ENCODE peak calls at places on chromosomes 13 and 19, in seven cellular contexts. D is tibial nerve, I is sigmoid colon, L is transverse colon, K is upper lobe of left lung, P is A549, R is stomach. W is an unnamed sample.

GRCh38 chr19:536881-537404 is 5.4 kb downstream of the CDC34 start:
- DNase-seq in I (no peak), K (peak), L (no peak), D (no peak), P (no peak), R (no peak), W (no peak)

GRCh38 chr13:37306778-37307544 is 201.5 kb upstream of the CSNK1A1L start:
- DNase-seq in D (no peak), P (no peak), L (no peak), R (no peak), K (no peak), I (no peak), W (no peak)

GRCh38 chr19:14517840-14518505 is at the start of gene DNAJB1:
- DNase-seq in K (peak), D (peak), P (peak), L (peak), I (peak), R (peak), W (peak)

GRCh38 chr13:101841687-101842086 is 389.2 kb downstream of the ITGBL1 start:
- DNase-seq in I (no peak), L (no peak), R (no peak), D (no peak), K (no peak), P (no peak), W (no peak)

GRCh38 chr13:111657013-111657412 is 336.6 kb downstream of the TEX29 start:
- DNase-seq in L (no peak), I (no peak), D (no peak), K (no peak), P (no peak), R (no peak), W (no peak)

GRCh38 chr19:8373867-8374813 is 10.2 kb downstream of the ANGPTL4 start:
- DNase-seq in L (peak), I (peak), R (peak), K (no peak), D (peak), P (peak), W (no peak)

GRCh38 chr13:42808572-42808971 is 27.2 kb downstream of the FAM216B start:
- DNase-seq in I (no peak), L (no peak), R (no peak), P (no peak), K (no peak), D (no peak), W (no peak)

GRCh38 chr19:17202249-17202648 is 12.9 kb upstream of the USE1 start:
- DNase-seq in D (no peak), P (peak), I (no peak), K (no peak), L (no peak), R (no peak), W (no peak)

GRCh38 chr13:35850569-35850968 is 280.6 kb downstream of the DCLK1 start:
- DNase-seq in L (no peak), R (no peak), D (no peak), K (no peak), I (no peak), P (no peak), W (no peak)

GRCh38 chr13:24149306-24150032 is 11.1 kb upstream of the SPATA13 start:
- DNase-seq in L (no peak), I (no peak), K (no peak), R (no peak), D (no peak), P (no peak), W (no peak)

GRCh38 chr13:100399455-100399854 is 189.1 kb downstream of the GGACT start:
- DNase-seq in K (no peak), R (no peak), P (no peak), I (no peak), L (no peak), D (no peak), W (no peak)

GRCh38 chr19:38569368-38569983 is 48.3 kb downstream of the MAP4K1 start:
- DNase-seq in I (no peak), L (no peak), D (no peak), K (no peak), R (no peak), P (peak), W (no peak)

GRCh38 chr13:75481176-75482069 is 546 bp downstream of the TBC1D4 start:
- DNase-seq in L (peak), P (peak), K (peak), I (peak), R (peak), D (peak), W (peak)

GRCh38 chr19:50702870-50703829 is 16.5 kb downstream of the SHANK1 start:
- DNase-seq in L (no peak), R (no peak), I (no peak), K (peak), D (no peak), P (no peak), W (no peak)

GRCh38 chr19:2478756-2479555 is 3.0 kb downstream of the GADD45B start:
- DNase-seq in P (peak), I (peak), L (peak), R (peak), K (peak), D (peak), W (peak)

DNA sequence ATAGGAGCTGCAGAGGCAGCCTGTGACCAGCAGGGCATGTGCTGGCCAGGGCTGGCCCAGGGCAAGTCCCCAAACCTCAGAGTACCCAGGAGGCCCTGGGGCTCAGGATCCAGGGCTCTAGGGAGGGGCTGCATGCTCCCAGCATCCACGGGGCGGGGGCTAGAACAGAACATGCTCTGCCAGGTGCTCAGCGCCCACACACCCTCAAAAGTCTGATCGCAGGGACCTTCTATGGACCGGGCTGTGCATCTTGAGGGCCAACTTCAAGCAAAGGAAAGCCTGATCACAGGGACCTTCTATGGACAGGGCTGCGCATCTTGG is 33.5 kb downstream of the ELL start:
- DNase-seq in L (no peak), I (no peak), D (no peak), R (no peak), K (no peak), P (peak), W (no peak)
- TF ChIP-seq CTCF in L (no peak), I (no peak), D (no peak), R (peak), K (peak), P (no peak), W (no peak)

GRCh38 chr13:113654175-113654560 is 3.8 kb downstream of the ATP4B start:
- DNase-seq in D (no peak), R (no peak), P (no peak), I (peak), K (no peak), L (no peak), W (no peak)
- TF ChIP-seq EP300 in D (no peak), R (no peak), P (no peak), I (no peak), K (no peak), L (no peak), W (no peak)

GRCh38 chr13:98370261-98370660 is 193.2 kb upstream of the RNF113B start:
- DNase-seq in L (no peak), I (no peak), K (no peak), R (no peak), P (no peak), D (no peak), W (no peak)

GRCh38 chr13:98370806-98371553 is 193.9 kb upstream of the RNF113B start:
- DNase-seq in I (peak), P (no peak), K (no peak), D (peak), R (peak), L (peak), W (peak)

GRCh38 chr13:98366959-98367358 is 189.9 kb upstream of the RNF113B start:
- DNase-seq in R (peak), P (no peak), K (no peak), I (no peak), D (no peak), L (no peak), W (no peak)

GRCh38 chr13:98365291-98365690 is 188.2 kb upstream of the RNF113B start:
- DNase-seq in R (no peak), P (no peak), K (no peak), L (no peak), I (no peak), D (no peak), W (no peak)

DNA sequence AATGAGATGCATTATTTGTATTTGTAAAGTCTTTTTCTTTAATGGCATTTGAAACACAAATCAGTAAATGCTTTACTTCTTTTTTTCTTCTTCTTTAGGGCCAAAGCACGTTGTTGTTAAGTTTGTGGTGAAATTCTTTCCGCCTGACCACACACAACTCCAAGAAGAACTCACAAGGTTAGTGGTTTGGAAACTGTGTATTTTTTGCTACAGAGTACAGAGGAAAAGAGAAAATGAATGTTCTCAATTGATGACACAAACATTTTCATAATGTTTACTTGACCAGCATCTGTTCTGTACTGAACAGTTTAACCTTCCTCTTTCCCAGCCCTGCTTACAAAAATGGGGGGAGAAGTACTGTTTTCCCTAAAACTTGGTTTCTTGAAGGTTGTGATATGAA is 190.9 kb upstream of the RNF113B start:
- DNase-seq in L (no peak), P (no peak), I (no peak), D (no peak), K (no peak), R (no peak), W (no peak)
- H3K27ac ChIP-seq in L (peak), P (no peak), I (no peak), D (no peak), K (no peak), R (no peak), W (no peak)

GRCh38 chr13:81171065-81171647 is 830.2 kb upstream of the SPRY2 start:
- DNase-seq in D (no peak), P (peak), L (no peak), R (no peak), I (no peak), K (no peak), W (no peak)
- TF ChIP-seq CTCF in D (no peak), P (peak), L (peak), R (no peak), I (peak), K (peak), W (no peak)

GRCh38 chr19:55385749-55386514 is at the start of gene RPL28:
- DNase-seq in I (peak), P (peak), R (peak), K (peak), D (peak), L (peak), W (peak)
- TF ChIP-seq EP300 in I (no peak), P (no peak), R (no peak), K (no peak), D (peak), L (no peak), W (no peak)

W was measured in ovary.